ENCODE peak calls at places on chromosome 6, in six cellular contexts. I is spleen, Z is GM10248, W is lower leg skin, N is MM.1S, J is tibial artery. Q is an unnamed sample.

GRCh38 chr6:46521464-46521971 is 30.3 kb upstream of the RCAN2 start:
- DNase-seq in I (no peak), N (no peak), J (no peak), W (no peak), Z (no peak), Q (no peak)

GRCh38 chr6:5764401-5764955 is 242.2 kb downstream of the NRN1 start:
- DNase-seq in Z (peak; percentile 55), I (no peak), J (peak; percentile 90), N (no peak), W (peak; percentile 49), Q (peak; percentile 74)

GRCh38 chr6:2783188-2783957 is 18.2 kb downstream of the WRNIP1 start:
- DNase-seq in N (no peak), W (no peak), J (no peak), I (no peak), Z (no peak), Q (no peak)

GRCh38 chr6:138088307-138088744 is 18.9 kb downstream of the PERP start:
- DNase-seq in W (peak; percentile 75), Z (no peak), J (no peak), I (no peak), N (no peak), Q (no peak)

GRCh38 chr6:121917834-121918559 is 481.5 kb upstream of the HSF2 start:
- DNase-seq in J (no peak), N (no peak), Z (no peak), I (no peak), W (no peak), Q (no peak)

GRCh38 chr6:139256087-139256486 is 35.7 kb downstream of the TXLNB start:
- DNase-seq in W (no peak), Z (no peak), J (peak; percentile 67), I (no peak), N (no peak), Q (no peak)

GRCh38 chr6:108559884-108560462 is 744 bp upstream of the FOXO3 start:
- DNase-seq in I (peak; percentile 92), N (peak; percentile 65), J (peak; percentile 91), Z (no peak), W (peak; percentile 81), Q (no peak)

GRCh38 chr6:131159578-131159977 is 24.3 kb downstream of the AKAP7 start:
- DNase-seq in J (no peak), I (no peak), Z (no peak), W (no peak), N (no peak), Q (no peak)

GRCh38 chr6:146542881-146543210 is 787 bp upstream of the RAB32 start:
- DNase-seq in J (no peak), Z (no peak), W (no peak), I (no peak), N (no peak), Q (no peak)

GRCh38 chr6:167449099-167449861 is 124.4 kb downstream of the TTLL2 start:
- DNase-seq in Z (no peak), I (no peak), W (no peak), N (no peak), J (no peak), Q (no peak)

GRCh38 chr6:131694832-131695426 is 6.3 kb downstream of the OR2A4 start:
- DNase-seq in W (peak; percentile 36), Z (peak; percentile 62), N (peak; percentile 58), I (no peak), J (no peak), Q (peak; percentile 36)

GRCh38 chr6:140380371-140381218 is 1006.1 kb upstream of the CITED2 start:
- DNase-seq in I (no peak), N (no peak), Z (no peak), J (no peak), W (no peak), Q (no peak)

GRCh38 chr6:169158182-169158573 is 95.5 kb downstream of the THBS2 start:
- DNase-seq in W (no peak), Z (no peak), N (no peak), J (peak; percentile 80), I (no peak), Q (peak; percentile 75)

GRCh38 chr6:74579794-74580193 is 626.1 kb downstream of the COL12A1 start:
- DNase-seq in J (no peak), N (no peak), W (no peak), Z (no peak), I (no peak), Q (no peak)

GRCh38 chr6:52577022-52577777 is at the start of gene TRAM2:
- DNase-seq in N (peak; percentile 87), W (peak; percentile 47), Z (peak; percentile 84), J (peak; percentile 90), I (peak; percentile 96), Q (peak; percentile 94)
- TF ChIP-seq CTCF in N (peak; percentile 14), W (no peak), Z (no peak), J (peak; percentile 20), I (no peak), Q (no peak)

GRCh38 chr6:154502564-154502963 is 7.9 kb downstream of the CNKSR3 start:
- DNase-seq in J (no peak), W (no peak), I (no peak), N (no peak), Z (no peak), Q (no peak)

GRCh38 chr6:154498340-154498934 is 12.0 kb downstream of the CNKSR3 start:
- DNase-seq in N (no peak), I (no peak), W (no peak), J (no peak), Z (no peak), Q (no peak)

GRCh38 chr6:154501287-154501868 is 9.1 kb downstream of the CNKSR3 start:
- DNase-seq in J (no peak), I (no peak), Z (no peak), W (no peak), N (no peak), Q (no peak)

GRCh38 chr6:154499854-154500589 is 10.5 kb downstream of the CNKSR3 start:
- DNase-seq in J (no peak), W (no peak), Z (no peak), N (no peak), I (no peak), Q (no peak)

GRCh38 chr6:154500769-154501171 is 9.7 kb downstream of the CNKSR3 start:
- DNase-seq in J (no peak), I (no peak), W (no peak), N (no peak), Z (no peak), Q (no peak)
- TF ChIP-seq CTCF in J (no peak), I (no peak), W (no peak), N (no peak), Z (no peak), Q (peak; percentile 35)

GRCh38 chr6:99589907-99590493 is 16.6 kb upstream of the PRDM13 start:
- DNase-seq in I (no peak), J (no peak), W (no peak), N (no peak), Z (no peak), Q (no peak)

GRCh38 chr6:99590728-99591672 is 15.6 kb upstream of the PRDM13 start:
- DNase-seq in Z (no peak), J (no peak), N (no peak), I (peak; percentile 69), W (no peak), Q (no peak)

GRCh38 chr6:99589290-99589672 is 17.4 kb upstream of the PRDM13 start:
- DNase-seq in W (no peak), Z (no peak), J (no peak), I (peak; percentile 77), N (no peak), Q (no peak)

GRCh38 chr6:99587792-99588191 is 18.8 kb upstream of the PRDM13 start:
- DNase-seq in I (no peak), J (no peak), W (no peak), N (no peak), Z (no peak), Q (no peak)

GRCh38 chr6:99588618-99589289 is 17.9 kb upstream of the PRDM13 start:
- DNase-seq in Z (peak; percentile 71), W (peak; percentile 51), N (peak; percentile 88), J (peak; percentile 76), I (peak; percentile 89), Q (peak; percentile 48)
- TF ChIP-seq CTCF in Z (peak; percentile 86), W (no peak), N (peak; percentile 78), J (peak; percentile 23), I (peak; percentile 44), Q (peak; percentile 56)

DNA sequence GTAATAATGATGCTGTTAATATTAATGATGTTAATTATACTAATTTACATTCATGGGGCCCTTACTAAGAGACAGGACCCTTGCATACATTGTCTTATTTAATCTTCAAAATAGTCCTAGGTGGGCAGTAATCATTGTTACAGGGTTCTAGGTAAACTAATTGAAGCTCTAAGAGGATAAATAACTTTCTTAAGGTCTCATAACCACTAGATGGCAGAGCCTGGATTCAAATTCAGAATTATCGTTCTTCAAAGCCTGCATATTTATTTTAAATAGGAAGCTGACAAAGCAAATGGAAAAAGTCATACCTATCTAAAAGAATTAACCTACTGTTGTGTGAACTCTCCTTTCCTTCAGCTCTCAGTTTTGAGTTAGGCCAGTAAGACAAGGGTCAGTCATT is 23.5 kb downstream of the PTCHD4 start:
- DNase-seq in I (no peak), N (no peak), W (no peak), J (no peak), Z (no peak), Q (no peak)
- TF ChIP-seq CTCF in I (no peak), N (peak; percentile 7), W (no peak), J (no peak), Z (peak; percentile 9), Q (peak; percentile 12)

Q was measured in heart left ventricle.